ENCODE peak calls at places on chromosomes 4 and X, in four cellular contexts. C is mesendoderm, P is H1, Q is IMR-90. L is an unnamed sample.

GRCh38 chr4:114879916-114880315 is 233.5 kb downstream of the NDST4 start:
- DNase-seq in Q (no peak), C (no peak), P (no peak), L (no peak)

GRCh38 chr4:184313058-184313709 is 95.5 kb upstream of the ENPP6 start:
- DNase-seq in Q (no peak), P (no peak), C (no peak), L (peak; percentile 6)

GRCh38 chrX:10769696-10770619 is 149.6 kb upstream of the MID1 start:
- DNase-seq in C (peak; percentile 37), P (no peak), Q (peak; percentile 61), L (no peak)

GRCh38 chr4:143281507-143282169 is 55.0 kb upstream of the GAB1 start:
- DNase-seq in C (no peak), Q (peak; percentile 30), P (no peak), L (no peak)

GRCh38 chrX:7996414-7996813 is 69.2 kb upstream of the PNPLA4 start:
- DNase-seq in Q (peak; percentile 40), C (peak; percentile 27), P (no peak), L (no peak)

GRCh38 chrX:86171366-86171765 is 23.1 kb downstream of the DACH2 start:
- DNase-seq in P (peak; percentile 23), C (peak; percentile 78), Q (peak; percentile 64), L (peak; percentile 45)

GRCh38 chr4:154503598-154503997 is 12.0 kb upstream of the DCHS2 start:
- DNase-seq in Q (peak; percentile 5), P (no peak), C (peak; percentile 67), L (no peak)

GRCh38 chrX:72301781-72302180 is 3.9 kb downstream of the CITED1 start:
- DNase-seq in P (no peak), Q (no peak), C (no peak), L (no peak)

GRCh38 chr4:163776961-163777360 is 282.5 kb downstream of the TMA16 start:
- DNase-seq in P (no peak), C (no peak), Q (no peak), L (no peak)

GRCh38 chr4:3346146-3346545 is 53.3 kb downstream of the RGS12 start:
- DNase-seq in P (no peak), Q (peak; percentile 84), C (peak; percentile 76), L (no peak)

GRCh38 chr4:621296-622070 is 3.9 kb upstream of the PDE6B start:
- DNase-seq in C (no peak), P (no peak), Q (no peak), L (no peak)

GRCh38 chr4:88567591-88567990 is 24.7 kb upstream of the HERC3 start:
- DNase-seq in C (no peak), Q (no peak), P (no peak), L (no peak)

GRCh38 chrX:56788229-56788628 is 59.2 kb downstream of the NBDY start:
- DNase-seq in P (no peak), C (no peak), Q (peak; percentile 26), L (no peak)

GRCh38 chr4:171809854-171810253 is 3.4 kb upstream of the GALNTL6 start:
- DNase-seq in Q (no peak), P (no peak), C (no peak), L (no peak)

GRCh38 chr4:163558539-163559044 is 64.1 kb downstream of the TMA16 start:
- DNase-seq in P (no peak), Q (no peak), C (no peak), L (no peak)

GRCh38 chrX:17395154-17395553 is 20.2 kb downstream of the NHS start:
- DNase-seq in C (no peak), P (no peak), Q (no peak), L (no peak)

GRCh38 chrX:53716328-53717088 is 30.0 kb upstream of the HUWE1 start:
- DNase-seq in C (no peak), Q (peak; percentile 48), P (no peak), L (no peak)

GRCh38 chr4:146458594-146458993 is 63.1 kb downstream of the SLC10A7 start:
- DNase-seq in C (no peak), P (no peak), Q (no peak), L (no peak)

GRCh38 chrX:2614911-2615310 is 76.2 kb upstream of the CD99 start:
- DNase-seq in P (no peak), Q (peak; percentile 83), C (peak; percentile 94), L (no peak)

GRCh38 chr4:24266014-24266413 is 318.3 kb downstream of the DHX15 start:
- DNase-seq in P (no peak), Q (no peak), C (no peak), L (no peak)
- H4K5ac ChIP-seq in P (no peak overlapping the region), Q (no peak overlapping the region), C (no peak overlapping the region), L (no peak overlapping the region)

GRCh38 chr4:83660578-83660977 is 124.7 kb downstream of the GPAT3 start:
- DNase-seq in P (no peak), C (no peak), Q (no peak), L (no peak)
- H4K5ac ChIP-seq in P (no peak overlapping the region), C (no peak overlapping the region), Q (no peak overlapping the region), L (no peak overlapping the region)

GRCh38 chrX:14065800-14066199 is 36.1 kb upstream of the GEMIN8 start:
- DNase-seq in C (no peak), P (no peak), Q (no peak), L (no peak)

GRCh38 chrX:14062524-14062923 is 32.8 kb upstream of the GEMIN8 start:
- DNase-seq in P (no peak), Q (no peak), C (no peak), L (no peak)

GRCh38 chrX:14064632-14065432 is 35.1 kb upstream of the GEMIN8 start:
- DNase-seq in C (peak; percentile 60), Q (peak; percentile 51), P (no peak), L (no peak)
- H4K5ac ChIP-seq in C (no peak overlapping the region), Q (no peak overlapping the region), P (no peak overlapping the region), L (no peak overlapping the region)

DNA sequence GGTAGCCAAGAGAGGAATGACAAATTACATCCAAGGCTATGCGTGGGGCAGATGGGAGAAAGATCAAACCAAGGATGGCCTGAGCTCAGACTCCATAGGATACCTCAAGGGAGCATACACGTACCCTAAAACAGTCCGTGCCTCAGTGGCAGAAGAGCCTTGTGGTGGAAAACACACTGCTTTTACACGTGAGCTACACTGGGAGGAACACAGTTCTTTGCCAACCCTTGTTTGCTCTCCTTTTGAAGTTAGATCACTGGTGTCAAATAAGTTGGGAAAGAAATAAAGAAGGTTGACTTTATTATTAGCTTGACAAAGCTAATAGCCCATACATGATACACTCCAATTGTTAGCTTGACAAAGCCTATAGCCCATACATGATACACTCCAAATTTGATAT is 141.9 kb downstream of the MGST2 start:
- DNase-seq in P (no peak), C (no peak), Q (no peak), L (no peak)
- H4K5ac ChIP-seq in P (no peak overlapping the region), C (no peak overlapping the region), Q (no peak overlapping the region), L (no peak overlapping the region)

GRCh38 chr4:107792691-107793090 is 32.0 kb upstream of the SGMS2 start:
- DNase-seq in Q (no peak), C (no peak), P (no peak), L (no peak)

GRCh38 chr4:107794001-107794400 is 30.7 kb upstream of the SGMS2 start:
- DNase-seq in P (no peak), Q (no peak), C (peak; percentile 3), L (no peak)

DNA sequence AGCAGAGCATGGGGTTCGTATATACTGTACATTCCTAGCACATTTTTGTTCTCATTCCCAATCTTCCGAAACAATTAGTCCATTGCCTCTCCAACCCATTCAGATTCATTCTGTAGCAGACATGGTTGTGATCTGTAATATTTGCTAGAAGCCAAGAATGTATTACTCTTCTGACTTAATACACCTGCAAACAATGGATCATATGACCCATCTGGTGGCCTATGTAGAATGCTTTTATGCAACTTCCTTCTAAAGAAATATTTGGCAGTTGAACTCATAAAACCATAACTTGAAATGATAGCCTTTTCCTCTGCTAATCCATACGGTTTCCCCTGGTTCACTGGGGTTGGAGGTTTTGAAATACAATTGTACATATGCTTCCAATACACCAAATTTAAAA is 32.8 kb upstream of the SGMS2 start:
- DNase-seq in P (no peak), C (no peak), Q (no peak), L (no peak)
- H4K5ac ChIP-seq in P (no peak overlapping the region), C (no peak overlapping the region), Q (no peak overlapping the region), L (no peak overlapping the region)